ENCODE peak calls at places on chromosome 14, in ten cellular contexts. C is left ventricle myocardium inferior; V is sigmoid colon; E is upper lobe of right lung; J is PC-9; Z is right lobe of liver; X is CD8-positive, alpha-beta T cell; U is heart right ventricle; T is A673; P is Peyer's patch. M is an unnamed sample.

GRCh38 chr14:33596211-33597080 is 354.4 kb downstream of the EGLN3 start:
- DNase-seq in C (no peak), V (no peak), E (no peak), J (no peak), Z (no peak), X (no peak), U (no peak), T (no peak), P (no peak), M (no peak)

GRCh38 chr14:52044791-52045522 is 23.9 kb downstream of the NID2 start:
- DNase-seq in C (no peak), V (peak; percentile 80), E (no peak), J (peak; percentile 64), Z (no peak), X (no peak), U (no peak), T (peak; percentile 39), P (no peak), M (no peak)

GRCh38 chr14:80055912-80056801 is 155.1 kb downstream of the DIO2 start:
- DNase-seq in C (no peak), V (no peak), E (no peak), J (peak; percentile 47), Z (peak; percentile 35), X (no peak), U (peak; percentile 36), T (peak; percentile 55), P (no peak), M (peak; percentile 20)

GRCh38 chr14:54174437-54174836 is 217.8 kb upstream of the BMP4 start:
- DNase-seq in C (no peak), V (no peak), E (no peak), J (no peak), Z (no peak), X (no peak), U (no peak), T (no peak), P (no peak), M (no peak)

GRCh38 chr14:54572316-54572715 is 5.4 kb downstream of the SAMD4A start:
- DNase-seq in C (no peak), V (no peak), E (no peak), J (no peak), Z (no peak), X (no peak), U (no peak), T (peak; percentile 67), P (no peak), M (no peak)

GRCh38 chr14:71800878-71801277 is 131.4 kb upstream of the RGS6 start:
- DNase-seq in C (no peak), V (no peak), E (no peak), J (no peak), Z (no peak), X (no peak), U (no peak), T (no peak), P (no peak), M (no peak)

GRCh38 chr14:98270201-98270600 is 1001.8 kb downstream of the BCL11B start:
- DNase-seq in C (no peak), V (no peak), E (no peak), J (no peak), Z (no peak), X (no peak), U (no peak), T (no peak), P (no peak), M (no peak)

GRCh38 chr14:90534091-90534837 is 137.4 kb downstream of the CALM1 start:
- DNase-seq in C (no peak), V (no peak), E (peak; percentile 78), J (no peak), Z (no peak), X (no peak), U (no peak), T (no peak), P (no peak), M (no peak)

GRCh38 chr14:102592969-102593840 is 756 bp downstream of the RCOR1 start:
- DNase-seq in C (peak; percentile 57), V (peak; percentile 82), E (peak; percentile 84), J (no peak), Z (peak; percentile 70), X (peak; percentile 51), U (peak; percentile 56), T (peak; percentile 67), P (peak; percentile 44), M (peak; percentile 55)

GRCh38 chr14:61489527-61489926 is 168.1 kb downstream of the PRKCH start:
- DNase-seq in C (no peak), V (no peak), E (no peak), J (no peak), Z (no peak), X (no peak), U (no peak), T (no peak), P (no peak), M (no peak)

GRCh38 chr14:106549064-106549463 is 1022.7 kb downstream of the TMEM121 start:
- DNase-seq in C (no peak), V (no peak), E (no peak), J (no peak), Z (no peak), X (no peak), U (no peak), T (no peak), P (no peak), M (no peak)

GRCh38 chr14:71588028-71588427 is 344.2 kb upstream of the RGS6 start:
- DNase-seq in C (no peak), V (no peak), E (no peak), J (no peak), Z (no peak), X (no peak), U (no peak), T (no peak), P (no peak), M (no peak)

GRCh38 chr14:53979141-53979673 is 22.6 kb upstream of the BMP4 start:
- DNase-seq in C (no peak), V (no peak), E (no peak), J (peak; percentile 58), Z (no peak), X (no peak), U (no peak), T (no peak), P (no peak), M (no peak)

GRCh38 chr14:61588419-61588901 is 106.9 kb upstream of the HIF1A start:
- DNase-seq in C (no peak), V (no peak), E (no peak), J (no peak), Z (no peak), X (no peak), U (no peak), T (no peak), P (no peak), M (no peak)

GRCh38 chr14:45904313-45904712 is 651.3 kb upstream of the MIS18BP1 start:
- DNase-seq in C (no peak), V (no peak), E (no peak), J (no peak), Z (no peak), X (no peak), U (no peak), T (no peak), P (no peak), M (no peak)

GRCh38 chr14:35362441-35362840 is 42.1 kb downstream of the NFKBIA start:
- DNase-seq in C (no peak), V (no peak), E (no peak), J (no peak), Z (no peak), X (no peak), U (no peak), T (no peak), P (no peak), M (no peak)

GRCh38 chr14:81729622-81730021 is 196.0 kb upstream of the SEL1L start:
- DNase-seq in C (no peak), V (no peak), E (no peak), J (no peak), Z (peak; percentile 49), X (no peak), U (no peak), T (no peak), P (no peak), M (no peak)

GRCh38 chr14:68143341-68143807 is 323.8 kb downstream of the RAD51B start:
- DNase-seq in C (peak; percentile 80), V (peak; percentile 93), E (no peak), J (no peak), Z (peak; percentile 53), X (no peak), U (peak; percentile 83), T (peak; percentile 24), P (no peak), M (peak; percentile 68)
- H3K4me1 ChIP-seq in C (peaks cover 67% of the 10 kb centered on the region), V (peaks cover 97% of the 10 kb centered on the region), E (peaks cover 39% of the 10 kb centered on the region), J (peaks cover 71% of the 10 kb centered on the region), Z (no peaks in the 10 kb centered on the region), X (peaks cover 11% of the 10 kb centered on the region), U (peaks cover 55% of the 10 kb centered on the region), T (peaks cover 71% of the 10 kb centered on the region), P (no peaks in the 10 kb centered on the region), M (peaks cover 4% of the 10 kb centered on the region)

GRCh38 chr14:30943694-30944093 is 69.3 kb downstream of the COCH start:
- DNase-seq in C (no peak), V (no peak), E (no peak), J (no peak), Z (no peak), X (no peak), U (no peak), T (no peak), P (no peak), M (no peak)
- H3K4me1 ChIP-seq in C (peaks cover 18% of the 10 kb centered on the region), V (peaks cover 13% of the 10 kb centered on the region), E (no peaks in the 10 kb centered on the region), J (no peaks in the 10 kb centered on the region), Z (no peaks in the 10 kb centered on the region), X (no peaks in the 10 kb centered on the region), U (peaks cover 10% of the 10 kb centered on the region), T (peaks cover 16% of the 10 kb centered on the region), P (no peaks in the 10 kb centered on the region), M (no peaks in the 10 kb centered on the region)

GRCh38 chr14:23055147-23055550 is 2.2 kb downstream of the CDH24 start:
- DNase-seq in C (no peak), V (no peak), E (peak; percentile 51), J (no peak), Z (no peak), X (no peak), U (no peak), T (no peak), P (no peak), M (no peak)

GRCh38 chr14:23057757-23058653 is 685 bp upstream of the CDH24 start:
- DNase-seq in C (peak; percentile 86), V (peak; percentile 94), E (peak; percentile 93), J (peak; percentile 59), Z (peak; percentile 86), X (peak; percentile 80), U (peak; percentile 88), T (peak; percentile 93), P (peak; percentile 82), M (peak; percentile 90)

GRCh38 chr14:23056956-23057756 is at the start of gene CDH24:
- DNase-seq in C (peak; percentile 75), V (peak; percentile 86), E (peak; percentile 85), J (peak; percentile 40), Z (peak; percentile 70), X (peak; percentile 48), U (peak; percentile 61), T (peak; percentile 91), P (peak; percentile 67), M (no peak)

GRCh38 chr14:23055621-23056256 is 1.6 kb downstream of the CDH24 start:
- DNase-seq in C (no peak), V (no peak), E (no peak), J (no peak), Z (no peak), X (no peak), U (peak; percentile 35), T (no peak), P (no peak), M (no peak)

GRCh38 chr14:23056257-23056955 is 914 bp downstream of the CDH24 start:
- DNase-seq in C (peak; percentile 59), V (peak; percentile 80), E (peak; percentile 81), J (peak; percentile 60), Z (peak; percentile 70), X (peak; percentile 60), U (peak; percentile 54), T (peak; percentile 89), P (peak; percentile 75), M (no peak)
- H3K4me1 ChIP-seq in C (peaks cover 29% of the 10 kb centered on the region), V (peaks cover 20% of the 10 kb centered on the region), E (peaks cover 11% of the 10 kb centered on the region), J (peaks cover 9% of the 10 kb centered on the region), Z (no peaks in the 10 kb centered on the region), X (peaks cover 10% of the 10 kb centered on the region), U (peaks cover 18% of the 10 kb centered on the region), T (peaks cover 19% of the 10 kb centered on the region), P (no peaks in the 10 kb centered on the region), M (peaks cover 9% of the 10 kb centered on the region)

GRCh38 chr14:70173569-70173968 is 15.2 kb downstream of the SLC8A3 start:
- DNase-seq in C (no peak), V (no peak), E (no peak), J (no peak), Z (no peak), X (no peak), U (no peak), T (no peak), P (no peak), M (no peak)
- H3K4me1 ChIP-seq in C (no peaks in the 10 kb centered on the region), V (no peaks in the 10 kb centered on the region), E (no peaks in the 10 kb centered on the region), J (no peaks in the 10 kb centered on the region), Z (no peaks in the 10 kb centered on the region), X (no peaks in the 10 kb centered on the region), U (no peaks in the 10 kb centered on the region), T (no peaks in the 10 kb centered on the region), P (no peaks in the 10 kb centered on the region), M (no peaks in the 10 kb centered on the region)